ENCODE peak calls at places on chromosomes 3 and 15, in ten cellular contexts. R is transverse colon; D is naive thymus-derived CD8-positive, alpha-beta T cell; N is stimulated activated CD4-positive, alpha-beta T cell treated with anti-CD3 and anti-CD28 coated beads, TNF-alpha, amount 100 ng/mL, for 1 hour; V is omental fat pad; F is glutamatergic neuron; U is AG08396; A is H1; O is HFFc6; L is HEK293T. Y is an unnamed sample.

GRCh38 chr3:25594007-25594502 is 70.7 kb downstream of the TOP2B start:
- DNase-seq in L (peak; percentile 48), U (peak; percentile 42), F (no peak), D (peak; percentile 27), V (no peak), N (no peak), A (no peak), R (no peak), O (peak; percentile 86), Y (peak; percentile 35)

GRCh38 chr15:98686983-98687382 is 38.6 kb downstream of the IGF1R start:
- DNase-seq in A (no peak), R (no peak), F (no peak), O (no peak), V (no peak), D (no peak), N (no peak), L (no peak), U (no peak), Y (no peak)

GRCh38 chr15:93458567-93458966 is 369.6 kb upstream of the RGMA start:
- DNase-seq in L (no peak), N (no peak), V (no peak), U (no peak), D (no peak), O (no peak), A (no peak), R (no peak), F (no peak), Y (no peak)

GRCh38 chr3:194689493-194689901 is 3.8 kb downstream of the FAM43A start:
- DNase-seq in F (no peak), N (no peak), R (no peak), A (no peak), U (peak; percentile 41), V (no peak), L (no peak), D (no peak), O (no peak), Y (no peak)

GRCh38 chr15:40785158-40785557 is 15.4 kb downstream of the C15orf62 start:
- DNase-seq in F (no peak), V (no peak), N (no peak), U (no peak), R (no peak), O (no peak), L (no peak), A (no peak), D (no peak), Y (no peak)

GRCh38 chr3:168714609-168715240 is 619.0 kb upstream of the GOLIM4 start:
- DNase-seq in F (no peak), N (no peak), A (no peak), U (no peak), D (no peak), R (no peak), O (no peak), V (no peak), L (no peak), Y (no peak)

GRCh38 chr3:127920738-127921137 is 5.7 kb downstream of the KBTBD12 start:
- DNase-seq in N (no peak), U (no peak), R (no peak), D (no peak), L (no peak), O (no peak), A (no peak), V (no peak), F (no peak), Y (no peak)

GRCh38 chr3:11236588-11237461 is 35.4 kb upstream of the ATG7 start:
- DNase-seq in U (no peak), F (peak; percentile 70), D (peak; percentile 69), V (peak; percentile 80), N (peak; percentile 62), O (peak; percentile 16), L (peak; percentile 63), A (peak; percentile 39), R (peak; percentile 84), Y (peak; percentile 62)

GRCh38 chr3:184602406-184603155 is 41.0 kb downstream of the EPHB3 start:
- DNase-seq in O (no peak), N (no peak), D (no peak), U (no peak), R (no peak), F (no peak), V (no peak), A (no peak), L (no peak), Y (no peak)

GRCh38 chr15:90115783-90116182 is 13.5 kb upstream of the IDH2 start:
- DNase-seq in V (no peak), A (no peak), U (no peak), F (no peak), R (no peak), O (no peak), D (no peak), N (no peak), L (no peak), Y (no peak)

GRCh38 chr3:52811452-52812011 is 16.9 kb downstream of the ITIH3 start:
- DNase-seq in R (no peak), O (no peak), U (no peak), F (no peak), V (no peak), D (no peak), N (no peak), A (no peak), L (no peak), Y (no peak)

Y was measured in HL-60.